ENCODE peak calls at places on chromosomes 3 and 15, in five cellular contexts. V is heart left ventricle, D is fibroblast of pulmonary artery, G is endothelial cell of umbilical vein, U is lower lobe of right lung. Z is an unnamed sample.

GRCh38 chr3:58107597-58107996 is 99.4 kb downstream of the FLNB start:
- DNase-seq in V (no peak), G (no peak), D (no peak), U (no peak), Z (peak)

GRCh38 chr15:97875513-97876285 is 84.8 kb upstream of the ARRDC4 start:
- DNase-seq in G (no peak), V (peak), D (no peak), U (peak), Z (peak)

GRCh38 chr3:141710888-141711616 is 27.0 kb upstream of the RNF7 start:
- DNase-seq in U (no peak), G (peak), V (no peak), D (peak), Z (peak)

GRCh38 chr3:50318163-50318562 is 4.4 kb downstream of the HYAL2 start:
- DNase-seq in U (no peak), G (no peak), V (no peak), D (no peak), Z (no peak)

GRCh38 chr3:115790759-115791158 is 167.4 kb downstream of the GAP43 start:
- DNase-seq in D (peak), G (peak), U (no peak), V (no peak), Z (peak)

GRCh38 chr3:21357241-21357640 is 393.8 kb downstream of the ZNF385D start:
- DNase-seq in D (no peak), U (no peak), G (no peak), V (no peak), Z (no peak)

GRCh38 chr3:105686324-105686897 is 182.4 kb downstream of the CBLB start:
- DNase-seq in D (peak), V (no peak), U (no peak), G (peak), Z (no peak)

GRCh38 chr3:46501702-46502101 is 3.9 kb downstream of the RTP3 start:
- DNase-seq in D (no peak), U (no peak), V (no peak), G (no peak), Z (no peak)

DNA sequence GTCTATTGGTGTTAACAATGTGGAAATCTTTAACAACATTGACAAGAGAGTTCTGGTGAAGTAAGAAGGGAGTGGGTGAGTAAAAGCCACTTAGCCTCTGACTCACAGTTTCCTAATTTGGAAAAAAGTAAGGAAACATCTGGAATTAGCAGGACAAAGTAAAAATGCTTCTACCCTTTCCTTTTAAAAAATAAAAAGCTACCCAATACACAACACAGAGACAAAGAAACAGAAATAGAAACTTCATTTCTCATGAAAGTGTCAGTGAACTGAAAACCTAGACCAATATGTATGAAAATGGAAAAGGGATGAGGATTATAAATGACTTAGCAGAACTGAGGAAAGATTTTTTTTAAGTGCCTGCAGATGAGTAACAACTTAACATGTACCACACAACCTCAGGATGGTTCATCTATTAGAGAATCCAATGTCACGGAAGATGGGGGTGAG is 65.4 kb downstream of the SSR3 start:
- DNase-seq in V (no peak), U (no peak), D (peak), G (peak), Z (no peak)
- H3K4me3 ChIP-seq in V (no peak), U (no peak), D (no peak), G (no peak), Z (no peak)

DNA sequence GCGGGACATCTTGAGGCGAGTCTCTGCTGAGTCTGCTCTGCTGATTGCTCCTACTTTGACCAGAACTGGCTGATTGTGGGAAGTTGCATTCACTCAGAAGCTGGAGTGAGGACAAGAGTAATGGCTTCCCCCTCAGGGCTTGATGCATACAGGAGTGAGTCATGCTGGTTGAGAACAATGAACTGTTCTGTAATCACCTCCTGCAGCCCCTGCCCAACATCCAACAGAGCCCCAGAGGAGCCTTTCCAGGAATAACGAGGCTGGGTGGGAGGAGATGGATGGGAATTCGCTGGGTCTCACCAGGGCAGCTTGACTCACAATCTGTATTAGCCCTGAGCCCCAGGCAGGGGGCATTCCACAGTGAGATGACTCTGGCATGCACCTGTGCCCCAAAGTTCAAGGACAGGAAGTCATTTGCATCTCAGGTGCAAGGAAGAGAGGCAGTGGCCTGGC is 85.0 kb downstream of the RAB11A start:
- DNase-seq in D (peak), V (no peak), U (no peak), G (peak), Z (no peak)
- H3K4me3 ChIP-seq in D (no peak), V (no peak), U (no peak), G (no peak), Z (no peak)

DNA sequence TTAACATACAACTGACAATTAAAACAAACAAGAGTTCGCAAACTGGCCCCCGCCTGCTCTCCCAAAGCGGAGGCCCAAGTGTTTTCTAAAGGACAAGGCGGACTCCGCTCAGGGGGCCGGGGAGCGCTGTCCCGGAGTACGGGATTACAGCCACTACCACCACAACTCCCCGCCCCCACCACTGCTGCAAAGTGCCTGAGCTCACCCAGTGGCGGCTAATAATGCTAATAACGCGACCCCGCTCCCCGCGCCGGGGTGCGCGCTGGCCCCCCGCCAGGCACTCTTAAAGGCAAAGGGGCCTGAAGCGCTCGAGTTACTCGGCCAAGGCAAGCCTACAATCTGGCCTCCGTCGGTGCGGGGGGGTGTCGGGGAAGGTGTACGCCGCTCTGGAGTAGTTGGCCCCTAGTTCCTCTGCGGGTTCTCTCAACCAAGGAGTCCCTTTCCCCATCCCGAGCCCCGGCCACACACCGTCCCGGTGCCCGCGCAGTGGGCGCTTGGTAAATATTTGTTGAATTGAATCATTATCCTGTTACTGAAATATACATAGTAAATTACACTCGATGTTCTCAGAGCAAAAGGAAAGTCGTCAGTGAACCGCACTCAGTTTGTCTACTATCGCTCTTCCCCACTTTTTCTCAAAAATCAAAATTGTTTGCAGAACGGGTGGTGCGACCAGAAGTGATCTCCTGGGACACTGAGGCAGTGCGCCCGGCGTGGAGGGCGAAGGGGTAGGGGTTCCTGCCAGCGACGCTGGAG is 827 bp downstream of the WNT5A start:
- DNase-seq in U (peak), D (peak), V (peak), G (peak), Z (peak)
- H3K4me3 ChIP-seq in U (peak), D (peak), V (peak), G (peak), Z (peak)

GRCh38 chr3:184275302-184275701 is 520 bp upstream of the ECE2 start:
- DNase-seq in V (no peak), D (no peak), G (no peak), U (no peak), Z (no peak)
- H3K4me3 ChIP-seq in V (no peak), D (no peak), G (no peak), U (no peak), Z (no peak)

DNA sequence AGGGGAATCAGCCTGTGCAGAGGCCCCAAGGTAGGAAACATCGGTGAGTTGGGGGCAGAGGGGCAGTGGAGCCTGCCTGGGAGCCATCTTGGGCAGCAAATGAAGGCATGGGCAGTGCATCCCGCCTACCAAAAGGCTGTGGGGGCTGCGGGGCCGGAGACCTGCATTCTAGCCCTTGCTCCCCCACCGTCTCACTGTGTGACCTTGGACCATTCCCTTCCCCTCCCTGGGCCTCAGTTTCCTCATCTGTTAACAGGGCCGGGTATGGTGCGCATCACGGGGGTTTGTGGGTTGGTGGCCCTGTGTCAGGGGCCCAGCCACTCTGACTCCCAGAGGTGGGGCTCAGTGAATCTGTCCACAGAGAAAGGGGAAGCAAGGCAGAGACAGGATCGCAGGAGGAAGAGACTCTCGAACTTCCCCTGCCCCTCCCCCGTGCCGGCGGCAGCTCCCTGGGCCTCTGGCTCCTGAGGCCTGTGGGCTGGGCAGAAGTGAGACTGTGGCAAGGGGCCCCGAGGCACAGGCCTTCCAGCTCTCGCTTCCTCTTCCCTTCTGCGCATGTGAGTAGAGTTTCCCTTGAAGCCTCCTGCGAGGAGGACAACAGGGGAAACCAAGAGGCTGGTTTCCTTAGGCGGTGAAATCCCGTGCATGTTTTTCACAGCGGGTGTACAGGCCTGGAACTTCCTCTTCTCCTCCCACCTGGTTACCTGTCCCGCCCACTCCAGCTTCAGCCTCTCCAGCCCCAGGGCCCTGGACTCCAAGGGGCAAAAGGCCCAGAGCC is 42.9 kb downstream of the IDH2 start:
- DNase-seq in V (peak), U (peak), G (no peak), D (no peak), Z (peak)
- H3K4me3 ChIP-seq in V (no peak), U (no peak), G (no peak), D (no peak), Z (no peak)

GRCh38 chr15:26771917-26772587 is 814 bp downstream of the GABRB3 start:
- DNase-seq in V (no peak), G (no peak), D (peak), U (no peak), Z (no peak)

GRCh38 chr15:26773917-26774316 is 1.1 kb upstream of the GABRB3 start:
- DNase-seq in G (no peak), D (no peak), V (no peak), U (no peak), Z (no peak)

GRCh38 chr15:26773485-26773877 is 615 bp upstream of the GABRB3 start:
- DNase-seq in V (no peak), U (no peak), G (no peak), D (no peak), Z (no peak)

GRCh38 chr15:26772588-26773484 is at the start of gene GABRB3:
- DNase-seq in G (no peak), D (peak), U (peak), V (peak), Z (peak)

GRCh38 chr15:26771168-26771916 is 1.5 kb downstream of the GABRB3 start:
- DNase-seq in G (no peak), U (no peak), D (no peak), V (no peak), Z (peak)
- H3K4me3 ChIP-seq in G (no peak), U (no peak), D (no peak), V (peak), Z (no peak)

GRCh38 chr3:71497367-71497925 is 86.1 kb downstream of the FOXP1 start:
- DNase-seq in V (no peak), G (no peak), D (no peak), U (no peak), Z (no peak)

GRCh38 chr3:71498053-71498452 is 85.5 kb downstream of the FOXP1 start:
- DNase-seq in D (no peak), V (no peak), G (no peak), U (no peak), Z (no peak)

GRCh38 chr3:71499477-71499876 is 84.1 kb downstream of the FOXP1 start:
- DNase-seq in G (no peak), V (no peak), U (no peak), D (no peak), Z (no peak)

GRCh38 chr3:71500696-71501095 is 82.8 kb downstream of the FOXP1 start:
- DNase-seq in V (no peak), U (no peak), G (no peak), D (no peak), Z (no peak)

DNA sequence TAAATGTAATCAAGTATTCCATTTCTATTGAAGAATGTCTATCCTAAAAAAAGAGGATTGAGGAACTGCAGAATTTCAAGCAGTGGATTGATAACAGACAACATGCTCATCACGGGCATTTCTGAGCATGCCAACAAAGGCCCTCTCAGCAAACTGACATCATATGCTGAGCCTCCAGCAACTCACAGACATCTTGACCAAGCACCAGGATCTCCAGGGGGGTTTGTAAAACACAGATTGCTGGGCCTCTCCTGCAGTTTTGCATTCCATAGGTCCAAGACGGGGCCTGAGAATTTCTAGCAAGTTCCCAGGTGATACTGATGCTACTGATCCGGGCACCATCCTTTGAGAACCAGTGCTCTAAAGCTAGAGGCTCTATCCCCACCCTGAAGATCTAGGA is 85.0 kb downstream of the FOXP1 start:
- DNase-seq in V (no peak), U (no peak), D (no peak), G (no peak), Z (no peak)
- H3K4me3 ChIP-seq in V (no peak), U (no peak), D (no peak), G (no peak), Z (no peak)

GRCh38 chr3:179069762-179070390 is 1.7 kb downstream of the ZMAT3 start:
- DNase-seq in D (peak), G (peak), V (no peak), U (no peak), Z (no peak)
- H3K4me3 ChIP-seq in D (peak), G (peak), V (peak), U (peak), Z (peak)

GRCh38 chr15:80070840-80071239 is 11.4 kb downstream of the ZFAND6 start:
- DNase-seq in U (no peak), G (no peak), D (peak), V (no peak), Z (no peak)
- H3K4me3 ChIP-seq in U (no peak), G (no peak), D (no peak), V (no peak), Z (no peak)

Z was measured in adrenal gland.